ENCODE peak calls at places on chromosome 13, in nine cellular contexts. One of them, this sample, is unnamed.

GRCh38 chr13:64127192-64127591 is 2711.5 kb upstream of the PCDH20 start:
- DNase-seq in H1: no peak
- DNase-seq in adrenal gland: no peak
- DNase-seq in activated CD4-positive, alpha-beta T cell treated with anti-CD3 and anti-CD28 coated beads, Interleukin-2, amount 50 U/mL, for 24 hours: no peak
- DNase-seq in GOT3: no peak
- DNase-seq in NCI-H460: no peak
- DNase-seq in HT1080: no peak
- DNase-seq in activated naive CD4-positive, alpha-beta T cell treated with anti-CD3 and anti-CD28 coated beads for 36 hours: no peak
- DNase-seq in DMS153: no peak
- DNase-seq in this sample: no peak

GRCh38 chr13:68099616-68100015 is 869.5 kb upstream of the PCDH9 start:
- DNase-seq in NCI-H460: no peak
- DNase-seq in H1: no peak
- DNase-seq in activated naive CD4-positive, alpha-beta T cell treated with anti-CD3 and anti-CD28 coated beads for 36 hours: no peak
- DNase-seq in adrenal gland: no peak
- DNase-seq in HT1080: peak; percentile 66
- DNase-seq in activated CD4-positive, alpha-beta T cell treated with anti-CD3 and anti-CD28 coated beads, Interleukin-2, amount 50 U/mL, for 24 hours: no peak
- DNase-seq in GOT3: no peak
- DNase-seq in DMS153: no peak
- DNase-seq in this sample: no peak

GRCh38 chr13:99197257-99197651 is 3.4 kb upstream of the UBAC2 start:
- DNase-seq in activated CD4-positive, alpha-beta T cell treated with anti-CD3 and anti-CD28 coated beads, Interleukin-2, amount 50 U/mL, for 24 hours: no peak
- DNase-seq in NCI-H460: no peak
- DNase-seq in H1: no peak
- DNase-seq in DMS153: no peak
- DNase-seq in HT1080: no peak
- DNase-seq in GOT3: no peak
- DNase-seq in activated naive CD4-positive, alpha-beta T cell treated with anti-CD3 and anti-CD28 coated beads for 36 hours: no peak
- DNase-seq in adrenal gland: no peak
- DNase-seq in this sample: no peak

GRCh38 chr13:106155411-106155810 is 380.1 kb downstream of the EFNB2 start:
- DNase-seq in adrenal gland: no peak
- DNase-seq in DMS153: no peak
- DNase-seq in NCI-H460: no peak
- DNase-seq in activated CD4-positive, alpha-beta T cell treated with anti-CD3 and anti-CD28 coated beads, Interleukin-2, amount 50 U/mL, for 24 hours: no peak
- DNase-seq in activated naive CD4-positive, alpha-beta T cell treated with anti-CD3 and anti-CD28 coated beads for 36 hours: no peak
- DNase-seq in GOT3: no peak
- DNase-seq in HT1080: no peak
- DNase-seq in H1: no peak
- DNase-seq in this sample: no peak

GRCh38 chr13:100707818-100708740 is 33.5 kb upstream of the TMTC4 start:
- DNase-seq in H1: no peak
- DNase-seq in HT1080: peak; percentile 92
- DNase-seq in activated CD4-positive, alpha-beta T cell treated with anti-CD3 and anti-CD28 coated beads, Interleukin-2, amount 50 U/mL, for 24 hours: no peak
- DNase-seq in activated naive CD4-positive, alpha-beta T cell treated with anti-CD3 and anti-CD28 coated beads for 36 hours: no peak
- DNase-seq in NCI-H460: no peak
- DNase-seq in adrenal gland: no peak
- DNase-seq in GOT3: no peak
- DNase-seq in DMS153: no peak
- DNase-seq in this sample: no peak

GRCh38 chr13:19795956-19796355 is 13.2 kb upstream of the PSPC1 start:
- DNase-seq in NCI-H460: no peak
- DNase-seq in HT1080: no peak
- DNase-seq in GOT3: no peak
- DNase-seq in adrenal gland: no peak
- DNase-seq in H1: no peak
- DNase-seq in activated naive CD4-positive, alpha-beta T cell treated with anti-CD3 and anti-CD28 coated beads for 36 hours: no peak
- DNase-seq in activated CD4-positive, alpha-beta T cell treated with anti-CD3 and anti-CD28 coated beads, Interleukin-2, amount 50 U/mL, for 24 hours: no peak
- DNase-seq in DMS153: no peak
- DNase-seq in this sample: no peak

GRCh38 chr13:36959438-36960116 is 39.5 kb upstream of the SMAD9 start:
- DNase-seq in adrenal gland: no peak
- DNase-seq in NCI-H460: no peak
- DNase-seq in H1: no peak
- DNase-seq in activated CD4-positive, alpha-beta T cell treated with anti-CD3 and anti-CD28 coated beads, Interleukin-2, amount 50 U/mL, for 24 hours: no peak
- DNase-seq in activated naive CD4-positive, alpha-beta T cell treated with anti-CD3 and anti-CD28 coated beads for 36 hours: no peak
- DNase-seq in HT1080: no peak
- DNase-seq in GOT3: no peak
- DNase-seq in DMS153: no peak
- DNase-seq in this sample: no peak

GRCh38 chr13:28574617-28575142 is 79.8 kb upstream of the FLT1 start:
- DNase-seq in activated CD4-positive, alpha-beta T cell treated with anti-CD3 and anti-CD28 coated beads, Interleukin-2, amount 50 U/mL, for 24 hours: no peak
- DNase-seq in adrenal gland: peak; percentile 29
- DNase-seq in NCI-H460: peak; percentile 42
- DNase-seq in HT1080: peak; percentile 99
- DNase-seq in DMS153: peak; percentile 65
- DNase-seq in H1: no peak
- DNase-seq in GOT3: no peak
- DNase-seq in activated naive CD4-positive, alpha-beta T cell treated with anti-CD3 and anti-CD28 coated beads for 36 hours: peak; percentile 65
- DNase-seq in this sample: no peak

GRCh38 chr13:107099661-107100060 is 531.7 kb upstream of the ARGLU1 start:
- DNase-seq in H1: no peak
- DNase-seq in adrenal gland: no peak
- DNase-seq in GOT3: no peak
- DNase-seq in NCI-H460: no peak
- DNase-seq in activated naive CD4-positive, alpha-beta T cell treated with anti-CD3 and anti-CD28 coated beads for 36 hours: no peak
- DNase-seq in activated CD4-positive, alpha-beta T cell treated with anti-CD3 and anti-CD28 coated beads, Interleukin-2, amount 50 U/mL, for 24 hours: no peak
- DNase-seq in HT1080: peak; percentile 93
- DNase-seq in DMS153: no peak
- DNase-seq in this sample: no peak

GRCh38 chr13:113996081-113996911 is 22.4 kb upstream of the C13orf46 start:
- DNase-seq in GOT3: no peak
- DNase-seq in adrenal gland: no peak
- DNase-seq in activated CD4-positive, alpha-beta T cell treated with anti-CD3 and anti-CD28 coated beads, Interleukin-2, amount 50 U/mL, for 24 hours: no peak
- DNase-seq in NCI-H460: no peak
- DNase-seq in DMS153: no peak
- DNase-seq in HT1080: no peak
- DNase-seq in H1: no peak
- DNase-seq in activated naive CD4-positive, alpha-beta T cell treated with anti-CD3 and anti-CD28 coated beads for 36 hours: no peak
- DNase-seq in this sample: no peak

GRCh38 chr13:34164585-34164984 is 346.6 kb downstream of the RFC3 start:
- DNase-seq in DMS153: no peak
- DNase-seq in adrenal gland: no peak
- DNase-seq in H1: no peak
- DNase-seq in activated naive CD4-positive, alpha-beta T cell treated with anti-CD3 and anti-CD28 coated beads for 36 hours: no peak
- DNase-seq in NCI-H460: no peak
- DNase-seq in HT1080: no peak
- DNase-seq in activated CD4-positive, alpha-beta T cell treated with anti-CD3 and anti-CD28 coated beads, Interleukin-2, amount 50 U/mL, for 24 hours: no peak
- DNase-seq in GOT3: no peak
- DNase-seq in this sample: no peak

GRCh38 chr13:40329682-40330485 is 336.6 kb downstream of the FOXO1 start:
- DNase-seq in activated naive CD4-positive, alpha-beta T cell treated with anti-CD3 and anti-CD28 coated beads for 36 hours: no peak
- DNase-seq in DMS153: no peak
- DNase-seq in adrenal gland: no peak
- DNase-seq in H1: no peak
- DNase-seq in activated CD4-positive, alpha-beta T cell treated with anti-CD3 and anti-CD28 coated beads, Interleukin-2, amount 50 U/mL, for 24 hours: no peak
- DNase-seq in NCI-H460: no peak
- DNase-seq in GOT3: no peak
- DNase-seq in HT1080: no peak
- DNase-seq in this sample: no peak

GRCh38 chr13:23715762-23716235 is 145.6 kb downstream of the TNFRSF19 start:
- DNase-seq in adrenal gland: no peak
- DNase-seq in GOT3: no peak
- DNase-seq in activated CD4-positive, alpha-beta T cell treated with anti-CD3 and anti-CD28 coated beads, Interleukin-2, amount 50 U/mL, for 24 hours: no peak
- DNase-seq in HT1080: peak; percentile 68
- DNase-seq in DMS153: no peak
- DNase-seq in H1: no peak
- DNase-seq in NCI-H460: peak; percentile 12
- DNase-seq in activated naive CD4-positive, alpha-beta T cell treated with anti-CD3 and anti-CD28 coated beads for 36 hours: peak; percentile 16
- DNase-seq in this sample: peak; percentile 31

GRCh38 chr13:81916471-81916870 is 1575.5 kb upstream of the SPRY2 start:
- DNase-seq in adrenal gland: no peak
- DNase-seq in activated naive CD4-positive, alpha-beta T cell treated with anti-CD3 and anti-CD28 coated beads for 36 hours: no peak
- DNase-seq in NCI-H460: no peak
- DNase-seq in H1: no peak
- DNase-seq in HT1080: no peak
- DNase-seq in DMS153: no peak
- DNase-seq in GOT3: no peak
- DNase-seq in activated CD4-positive, alpha-beta T cell treated with anti-CD3 and anti-CD28 coated beads, Interleukin-2, amount 50 U/mL, for 24 hours: no peak
- DNase-seq in this sample: no peak

GRCh38 chr13:51636349-51636890 is 52.2 kb downstream of the WDFY2 start:
- DNase-seq in H1: no peak
- DNase-seq in adrenal gland: no peak
- DNase-seq in DMS153: peak; percentile 79
- DNase-seq in GOT3: no peak
- DNase-seq in NCI-H460: no peak
- DNase-seq in activated naive CD4-positive, alpha-beta T cell treated with anti-CD3 and anti-CD28 coated beads for 36 hours: no peak
- DNase-seq in HT1080: peak; percentile 22
- DNase-seq in activated CD4-positive, alpha-beta T cell treated with anti-CD3 and anti-CD28 coated beads, Interleukin-2, amount 50 U/mL, for 24 hours: no peak
- DNase-seq in this sample: no peak

GRCh38 chr13:25468330-25469178 is 96.8 kb downstream of the ATP8A2 start:
- DNase-seq in activated naive CD4-positive, alpha-beta T cell treated with anti-CD3 and anti-CD28 coated beads for 36 hours: peak; percentile 11
- DNase-seq in DMS153: no peak
- DNase-seq in NCI-H460: no peak
- DNase-seq in HT1080: no peak
- DNase-seq in adrenal gland: peak; percentile 31
- DNase-seq in activated CD4-positive, alpha-beta T cell treated with anti-CD3 and anti-CD28 coated beads, Interleukin-2, amount 50 U/mL, for 24 hours: no peak
- DNase-seq in GOT3: no peak
- DNase-seq in H1: no peak
- DNase-seq in this sample: no peak

GRCh38 chr13:34176636-34177035 is 358.7 kb downstream of the RFC3 start:
- DNase-seq in GOT3: no peak
- DNase-seq in HT1080: no peak
- DNase-seq in NCI-H460: no peak
- DNase-seq in DMS153: no peak
- DNase-seq in adrenal gland: no peak
- DNase-seq in activated naive CD4-positive, alpha-beta T cell treated with anti-CD3 and anti-CD28 coated beads for 36 hours: no peak
- DNase-seq in H1: no peak
- DNase-seq in activated CD4-positive, alpha-beta T cell treated with anti-CD3 and anti-CD28 coated beads, Interleukin-2, amount 50 U/mL, for 24 hours: no peak
- DNase-seq in this sample: no peak

GRCh38 chr13:59538512-59538911 is 625.2 kb downstream of the DIAPH3 start:
- DNase-seq in GOT3: no peak
- DNase-seq in adrenal gland: no peak
- DNase-seq in NCI-H460: no peak
- DNase-seq in H1: no peak
- DNase-seq in activated naive CD4-positive, alpha-beta T cell treated with anti-CD3 and anti-CD28 coated beads for 36 hours: no peak
- DNase-seq in HT1080: no peak
- DNase-seq in activated CD4-positive, alpha-beta T cell treated with anti-CD3 and anti-CD28 coated beads, Interleukin-2, amount 50 U/mL, for 24 hours: no peak
- DNase-seq in DMS153: no peak
- DNase-seq in this sample: no peak